ENCODE peak calls at places on chromosome 15, in six cellular contexts. X is H9, F is mesendoderm, Q is K562, U is A549, Y is IMR-90. I is an unnamed sample.
A peak's percentile ranks its signal among the peaks of the same experiment; 100 is the strongest.

GRCh38 chr15:74265046-74265639 is 29.0 kb downstream of the CCDC33 start:
- DNase-seq in F (peak; percentile 72), U (no peak), Y (peak; percentile 18), Q (peak; percentile 42), X (peak; percentile 71), I (peak; percentile 81)

GRCh38 chr15:31304736-31305365 is 21.8 kb upstream of the KLF13 start:
- DNase-seq in F (peak; percentile 42), Q (no peak), Y (no peak), U (no peak), X (no peak), I (peak; percentile 81)

GRCh38 chr15:55270301-55270700 is 19.3 kb downstream of the RAB27A start:
- DNase-seq in Q (no peak), U (no peak), X (no peak), Y (no peak), F (no peak), I (no peak)

GRCh38 chr15:101657968-101658784 is 6.0 kb upstream of the TM2D3 start:
- DNase-seq in F (no peak), Y (no peak), Q (peak; percentile 34), U (no peak), X (no peak), I (no peak)

GRCh38 chr15:57740048-57740447 is 33.5 kb downstream of the POLR2M start:
- DNase-seq in U (no peak), Y (no peak), X (no peak), Q (no peak), F (no peak), I (no peak)

GRCh38 chr15:78565951-78566774 is 843 bp downstream of the CHRNA5 start:
- DNase-seq in X (peak; percentile 40), Y (peak; percentile 3), F (peak; percentile 65), Q (peak; percentile 26), U (peak; percentile 76), I (peak; percentile 74)

GRCh38 chr15:73991726-73992593 is at the start of gene STOML1:
- DNase-seq in Q (peak; percentile 96), U (peak; percentile 87), Y (peak; percentile 93), F (peak; percentile 96), X (peak; percentile 95), I (peak; percentile 99)

GRCh38 chr15:79849789-79850188 is 47.0 kb downstream of the MTHFS start:
- DNase-seq in X (peak; percentile 60), Y (peak; percentile 52), Q (peak; percentile 22), F (peak; percentile 79), U (peak; percentile 25), I (peak; percentile 23)

GRCh38 chr15:48520376-48521155 is 124.9 kb downstream of the FBN1 start:
- DNase-seq in F (peak; percentile 71), X (peak; percentile 66), U (no peak), Y (no peak), Q (peak; percentile 15), I (no peak)

GRCh38 chr15:78763796-78764241 is 47.4 kb downstream of the ADAMTS7 start:
- DNase-seq in F (no peak), Q (no peak), U (no peak), Y (no peak), X (no peak), I (no peak)

GRCh38 chr15:100332721-100333120 is 9.1 kb downstream of the ADAMTS17 start:
- DNase-seq in X (no peak), Q (no peak), Y (no peak), F (no peak), U (no peak), I (no peak)
- H3K4me1 ChIP-seq in X (peaks cover 2% of the 10 kb centered on the region), Q (no peaks in the 10 kb centered on the region), Y (no peaks in the 10 kb centered on the region), F (peaks cover 8% of the 10 kb centered on the region), U (no peaks in the 10 kb centered on the region), I (no peaks in the 10 kb centered on the region)

GRCh38 chr15:69390575-69390974 is 23.6 kb upstream of the KIF23 start:
- DNase-seq in U (no peak), X (no peak), F (no peak), Q (no peak), Y (peak; percentile 77), I (peak; percentile 96)
- H3K4me2 ChIP-seq in U (no peak overlapping the region), X (no peak overlapping the region), F (no peak overlapping the region), Q (no peak overlapping the region), Y (no peak overlapping the region), I (no peak overlapping the region)

DNA sequence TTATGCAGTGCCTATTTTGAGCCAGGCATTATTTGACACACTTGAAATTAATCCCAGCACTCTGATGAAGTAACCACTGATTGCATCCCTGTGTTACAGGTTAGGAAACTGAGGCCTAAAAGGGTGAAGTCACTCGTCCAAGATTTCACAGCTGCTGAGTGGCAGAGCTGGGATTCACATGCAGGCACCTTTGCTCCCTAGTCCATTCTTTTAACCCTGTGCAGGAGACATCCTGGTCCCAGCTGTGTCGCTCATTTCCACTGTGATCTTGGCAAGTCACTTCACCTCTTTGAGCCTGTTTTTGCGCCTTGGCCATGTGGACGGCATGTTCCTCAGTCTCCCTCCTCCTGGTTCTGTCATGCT is 70.5 kb downstream of the SMAD6 start:
- DNase-seq in F (no peak), U (no peak), X (no peak), Q (no peak), Y (no peak), I (no peak)
- H3K4me1 ChIP-seq in F (peaks cover 3% of the 10 kb centered on the region), U (peaks cover 96% of the 10 kb centered on the region), X (peaks cover 5% of the 10 kb centered on the region), Q (peaks cover 18% of the 10 kb centered on the region), Y (peaks cover 36% of the 10 kb centered on the region), I (peaks cover 55% of the 10 kb centered on the region)

GRCh38 chr15:36884404-36885335 is 215.7 kb downstream of the MEIS2 start:
- DNase-seq in Q (no peak), Y (no peak), U (no peak), F (no peak), X (no peak), I (no peak)

GRCh38 chr15:36886135-36887011 is 214.0 kb downstream of the MEIS2 start:
- DNase-seq in Q (no peak), X (no peak), Y (no peak), F (no peak), U (no peak), I (no peak)

GRCh38 chr15:36882487-36883108 is 217.8 kb downstream of the MEIS2 start:
- DNase-seq in Q (no peak), Y (no peak), X (no peak), U (no peak), F (no peak), I (no peak)

GRCh38 chr15:36885709-36886108 is 214.6 kb downstream of the MEIS2 start:
- DNase-seq in Q (no peak), Y (no peak), F (no peak), U (no peak), X (no peak), I (peak; percentile 53)

GRCh38 chr15:36883705-36884355 is 216.5 kb downstream of the MEIS2 start:
- DNase-seq in F (peak; percentile 92), Y (peak; percentile 86), U (peak; percentile 72), X (peak; percentile 87), Q (peak; percentile 83), I (peak; percentile 93)
- H3K4me2 ChIP-seq in F (peak overlapping the region; percentile 13), Y (peak overlapping the region; percentile 96), U (peak overlapping the region; percentile 66), X (peak overlapping the region; percentile 38), Q (peak overlapping the region; percentile 45), I (peak overlapping the region; percentile 44)

GRCh38 chr15:93164409-93164808 is 75.4 kb upstream of the RGMA start:
- DNase-seq in F (peak; percentile 33), Q (no peak), X (no peak), U (no peak), Y (no peak), I (no peak)

GRCh38 chr15:93167291-93167690 is 78.3 kb upstream of the RGMA start:
- DNase-seq in U (no peak), F (no peak), Y (no peak), Q (no peak), X (no peak), I (no peak)

GRCh38 chr15:93168913-93169312 is 79.9 kb upstream of the RGMA start:
- DNase-seq in U (no peak), Q (no peak), Y (no peak), X (no peak), F (no peak), I (no peak)

GRCh38 chr15:93165737-93166136 is 76.7 kb upstream of the RGMA start:
- DNase-seq in U (no peak), Q (no peak), X (no peak), Y (no peak), F (peak; percentile 55), I (no peak)

GRCh38 chr15:93166675-93167074 is 77.7 kb upstream of the RGMA start:
- DNase-seq in Y (no peak), Q (no peak), F (no peak), X (no peak), U (no peak), I (no peak)
- H3K4me1 ChIP-seq in Y (no peaks in the 10 kb centered on the region), Q (no peaks in the 10 kb centered on the region), F (no peaks in the 10 kb centered on the region), X (no peaks in the 10 kb centered on the region), U (no peaks in the 10 kb centered on the region), I (no peaks in the 10 kb centered on the region)

GRCh38 chr15:67524235-67524634 is 3.3 kb downstream of the C15orf61 start:
- DNase-seq in Q (no peak), U (no peak), Y (no peak), X (no peak), F (no peak), I (no peak)
- H3K4me2 ChIP-seq in Q (no peak overlapping the region), U (no peak overlapping the region), Y (no peak overlapping the region), X (no peak overlapping the region), F (no peak overlapping the region), I (no peak overlapping the region)